ENCODE peak calls at places on chromosomes 5 and 9, in nine cellular contexts. R is H7, B is colonic mucosa, T is left ventricle myocardium inferior, S is PC-3, J is A549, L is body of pancreas, A is ascending aorta, P is BE2C. E is an unnamed sample.

GRCh38 chr9:77933019-77933418 is 98.6 kb downstream of the GNAQ start:
- DNase-seq in R (no peak), B (no peak), T (no peak), S (peak), J (no peak), L (no peak), A (no peak), P (no peak), E (no peak)

GRCh38 chr9:2134391-2134790 is 119.2 kb downstream of the SMARCA2 start:
- DNase-seq in R (no peak), B (no peak), T (no peak), S (no peak), J (no peak), L (no peak), A (no peak), P (no peak), E (no peak)

GRCh38 chr5:69364850-69365249 is 4.5 kb downstream of the AK6 start:
- DNase-seq in R (no peak), B (no peak), T (no peak), S (no peak), J (no peak), L (no peak), A (no peak), P (no peak), E (no peak)

GRCh38 chr5:35861718-35862117 is 5.0 kb downstream of the IL7R start:
- DNase-seq in R (no peak), B (no peak), T (no peak), S (peak), J (no peak), L (no peak), A (no peak), P (no peak), E (no peak)

GRCh38 chr9:129460323-129461261 is 160.3 kb downstream of the C9orf50 start:
- DNase-seq in R (peak), B (peak), T (peak), S (peak), J (peak), L (peak), A (peak), P (peak), E (peak)

GRCh38 chr5:138603521-138603920 is 28.3 kb upstream of the HSPA9 start:
- DNase-seq in R (no peak), B (no peak), T (no peak), S (no peak), J (no peak), L (no peak), A (no peak), P (no peak), E (peak)

GRCh38 chr5:83342475-83342874 is 129.1 kb upstream of the VCAN start:
- DNase-seq in R (no peak), B (no peak), T (no peak), S (no peak), J (no peak), L (no peak), A (no peak), P (no peak), E (no peak)

GRCh38 chr9:91474656-91475055 is 51.0 kb upstream of the NFIL3 start:
- DNase-seq in R (no peak), B (no peak), T (no peak), S (peak), J (no peak), L (no peak), A (no peak), P (no peak), E (no peak)

GRCh38 chr5:140977003-140977402 is 10.7 kb downstream of the PCDHAC2 start:
- DNase-seq in R (no peak), B (no peak), T (no peak), S (no peak), J (no peak), L (no peak), A (no peak), P (no peak), E (peak)

GRCh38 chr5:14402424-14402823 is 179.2 kb upstream of the OTULINL start:
- DNase-seq in R (no peak), B (no peak), T (no peak), S (no peak), J (no peak), L (no peak), A (no peak), P (no peak), E (no peak)

GRCh38 chr5:58543723-58544122 is 39.2 kb upstream of the RAB3C start:
- DNase-seq in R (no peak), B (no peak), T (no peak), S (no peak), J (peak), L (no peak), A (no peak), P (no peak), E (no peak)

GRCh38 chr5:173315495-173316352 is 12.5 kb downstream of the STC2 start:
- DNase-seq in R (peak), B (no peak), T (no peak), S (peak), J (no peak), L (peak), A (no peak), P (peak), E (peak)

GRCh38 chr5:150489358-150490295 is 18.3 kb upstream of the NDST1 start:
- DNase-seq in R (peak), B (no peak), T (no peak), S (no peak), J (no peak), L (no peak), A (no peak), P (no peak), E (no peak)

GRCh38 chr9:16133556-16134227 is 580.8 kb downstream of the CCDC171 start:
- DNase-seq in R (peak), B (peak), T (peak), S (peak), J (peak), L (peak), A (no peak), P (peak), E (peak)

GRCh38 chr9:21070887-21071286 is 6.9 kb downstream of the IFNB1 start:
- DNase-seq in R (no peak), B (no peak), T (no peak), S (no peak), J (no peak), L (no peak), A (no peak), P (no peak), E (no peak)

GRCh38 chr5:25544652-25545249 is 900.0 kb upstream of the CDH10 start:
- DNase-seq in R (peak), B (no peak), T (no peak), S (peak), J (peak), L (peak), A (no peak), P (peak), E (peak)

GRCh38 chr9:1429328-1429727 is 379.2 kb downstream of the DMRT2 start:
- DNase-seq in R (peak), B (no peak), T (peak), S (peak), J (peak), L (peak), A (no peak), P (no peak), E (peak)

GRCh38 chr9:79041266-79041665 is 530.5 kb upstream of the TLE4 start:
- DNase-seq in R (no peak), B (no peak), T (no peak), S (no peak), J (no peak), L (no peak), A (no peak), P (no peak), E (no peak)

GRCh38 chr9:102456562-102456961 is 538.6 kb upstream of the CYLC2 start:
- DNase-seq in R (no peak), B (no peak), T (no peak), S (no peak), J (no peak), L (no peak), A (no peak), P (no peak), E (no peak)

GRCh38 chr5:135729582-135729879 is 104.9 kb upstream of the SLC25A48 start:
- DNase-seq in R (no peak), B (no peak), T (no peak), S (peak), J (no peak), L (no peak), A (no peak), P (no peak), E (no peak)

GRCh38 chr9:93698140-93698908 is 121.9 kb downstream of the PHF2 start:
- DNase-seq in R (no peak), B (no peak), T (no peak), S (no peak), J (no peak), L (no peak), A (no peak), P (no peak), E (no peak)

GRCh38 chr9:935348-935965 is 41.0 kb upstream of the DMRT3 start:
- DNase-seq in R (no peak), B (no peak), T (no peak), S (peak), J (no peak), L (no peak), A (no peak), P (peak), E (peak)

GRCh38 chr9:3777137-3777536 is 251.3 kb upstream of the RFX3 start:
- DNase-seq in R (no peak), B (no peak), T (no peak), S (peak), J (peak), L (no peak), A (no peak), P (no peak), E (no peak)

GRCh38 chr5:71861682-71862457 is 142.8 kb downstream of the CARTPT start:
- DNase-seq in R (no peak), B (no peak), T (no peak), S (no peak), J (no peak), L (no peak), A (no peak), P (peak), E (no peak)

GRCh38 chr9:38211002-38211401 is 142.0 kb upstream of the SHB start:
- DNase-seq in R (no peak), B (no peak), T (no peak), S (no peak), J (no peak), L (no peak), A (no peak), P (no peak), E (no peak)

GRCh38 chr5:137573376-137573775 is 74.2 kb upstream of the SPOCK1 start:
- DNase-seq in R (no peak), B (no peak), T (no peak), S (peak), J (no peak), L (no peak), A (no peak), P (no peak), E (no peak)

GRCh38 chr5:91328743-91329142 is 54.4 kb downstream of the ARRDC3 start:
- DNase-seq in R (no peak), B (no peak), T (no peak), S (no peak), J (no peak), L (no peak), A (no peak), P (no peak), E (no peak)

GRCh38 chr9:115614931-115615401 is 497.0 kb upstream of the TNC start:
- DNase-seq in R (no peak), B (no peak), T (no peak), S (peak), J (peak), L (no peak), A (no peak), P (no peak), E (peak)

GRCh38 chr5:103120607-103121200 is 603 bp downstream of the PPIP5K2 start:
- DNase-seq in R (no peak), B (peak), T (no peak), S (peak), J (no peak), L (no peak), A (no peak), P (no peak), E (peak)

GRCh38 chr5:43514816-43515677 is at the start of gene C5orf34:
- DNase-seq in R (peak), B (peak), T (peak), S (peak), J (peak), L (peak), A (peak), P (peak), E (peak)

GRCh38 chr5:1666812-1667588 is 132.6 kb downstream of the MRPL36 start:
- DNase-seq in R (peak), B (no peak), T (no peak), S (peak), J (peak), L (peak), A (no peak), P (peak), E (no peak)

GRCh38 chr9:16241231-16241630 is 629.2 kb downstream of the BNC2 start:
- DNase-seq in R (no peak), B (no peak), T (no peak), S (peak), J (peak), L (no peak), A (no peak), P (no peak), E (no peak)

GRCh38 chr9:14326264-14326826 is 12.4 kb upstream of the NFIB start:
- DNase-seq in R (no peak), B (no peak), T (no peak), S (peak), J (peak), L (no peak), A (no peak), P (no peak), E (peak)
- H3K4me3 ChIP-seq in R (no peak), B (no peak), T (no peak), S (peak), J (no peak), L (no peak), A (no peak), P (no peak), E (no peak)

GRCh38 chr5:134090482-134090881 is 24.0 kb upstream of the TCF7 start:
- DNase-seq in R (no peak), B (no peak), T (no peak), S (no peak), J (no peak), L (no peak), A (no peak), P (no peak), E (no peak)
- H3K4me3 ChIP-seq in R (no peak), B (no peak), T (no peak), S (no peak), J (no peak), L (no peak), A (no peak), P (no peak), E (no peak)

GRCh38 chr5:73325546-73325945 is 123.0 kb downstream of the FOXD1 start:
- DNase-seq in R (no peak), B (no peak), T (no peak), S (no peak), J (no peak), L (no peak), A (no peak), P (no peak), E (no peak)
- H3K4me3 ChIP-seq in R (no peak), B (no peak), T (no peak), S (no peak), J (no peak), L (no peak), A (no peak), P (no peak), E (no peak)

DNA sequence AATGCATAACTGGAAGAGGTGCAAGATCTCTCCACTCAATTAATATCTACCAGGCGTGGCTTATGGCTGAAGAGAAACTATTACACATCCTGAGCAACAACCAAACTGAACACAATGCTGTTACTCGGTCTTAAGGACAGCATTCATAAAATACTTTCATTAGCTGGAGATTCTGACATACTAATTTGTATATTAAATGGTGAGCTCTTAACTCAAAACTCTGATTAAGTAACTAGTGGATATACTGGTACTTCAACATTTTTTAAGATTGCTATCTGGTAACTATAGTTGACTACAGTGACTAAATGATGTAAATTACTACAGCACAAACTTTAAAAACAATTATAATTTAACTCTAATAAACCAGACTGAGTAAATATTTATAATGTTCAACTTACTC is 15.8 kb downstream of the ZDHHC21 start:
- DNase-seq in R (no peak), B (no peak), T (no peak), S (no peak), J (no peak), L (no peak), A (no peak), P (no peak), E (no peak)
- H3K4me3 ChIP-seq in R (no peak), B (no peak), T (no peak), S (no peak), J (no peak), L (no peak), A (no peak), P (no peak), E (no peak)

DNA sequence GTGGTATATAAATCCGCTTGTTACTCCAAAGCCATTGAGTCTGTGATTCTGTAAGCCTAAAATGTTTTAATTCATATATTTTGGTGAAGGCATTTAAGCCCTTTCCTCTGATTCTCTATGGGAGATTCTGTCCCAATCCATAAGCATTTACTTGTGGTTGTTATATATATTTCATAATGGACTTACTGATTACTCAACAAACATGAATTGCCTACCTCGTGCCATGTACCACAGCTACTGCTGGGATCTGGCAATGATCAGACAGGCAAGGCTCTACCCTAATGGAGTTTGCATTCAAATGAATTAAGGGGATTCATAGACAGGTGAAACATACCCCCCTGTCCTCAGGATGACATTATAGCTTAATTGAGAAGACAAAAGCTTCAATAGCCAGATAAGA is 54.5 kb downstream of the C9orf152 start:
- DNase-seq in R (no peak), B (no peak), T (no peak), S (no peak), J (no peak), L (no peak), A (no peak), P (no peak), E (no peak)
- H3K4me3 ChIP-seq in R (no peak), B (no peak), T (no peak), S (no peak), J (no peak), L (no peak), A (no peak), P (no peak), E (no peak)

GRCh38 chr5:123094919-123095693 is 6.1 kb downstream of the PRDM6 start:
- DNase-seq in R (peak), B (no peak), T (no peak), S (no peak), J (no peak), L (no peak), A (no peak), P (no peak), E (no peak)
- H3K4me3 ChIP-seq in R (peak), B (no peak), T (peak), S (no peak), J (no peak), L (no peak), A (peak), P (no peak), E (no peak)

GRCh38 chr5:176610430-176610763 is 441 bp upstream of the GPRIN1 start:
- DNase-seq in R (no peak), B (no peak), T (no peak), S (no peak), J (no peak), L (no peak), A (no peak), P (peak), E (no peak)

GRCh38 chr5:176606875-176607274 is 3.1 kb downstream of the GPRIN1 start:
- DNase-seq in R (no peak), B (no peak), T (no peak), S (no peak), J (no peak), L (no peak), A (no peak), P (no peak), E (no peak)

GRCh38 chr5:176608142-176608705 is 1.7 kb downstream of the GPRIN1 start:
- DNase-seq in R (no peak), B (no peak), T (no peak), S (no peak), J (no peak), L (no peak), A (no peak), P (no peak), E (no peak)

GRCh38 chr5:176609724-176610429 is at the start of gene GPRIN1:
- DNase-seq in R (peak), B (peak), T (peak), S (peak), J (peak), L (peak), A (no peak), P (peak), E (peak)

DNA sequence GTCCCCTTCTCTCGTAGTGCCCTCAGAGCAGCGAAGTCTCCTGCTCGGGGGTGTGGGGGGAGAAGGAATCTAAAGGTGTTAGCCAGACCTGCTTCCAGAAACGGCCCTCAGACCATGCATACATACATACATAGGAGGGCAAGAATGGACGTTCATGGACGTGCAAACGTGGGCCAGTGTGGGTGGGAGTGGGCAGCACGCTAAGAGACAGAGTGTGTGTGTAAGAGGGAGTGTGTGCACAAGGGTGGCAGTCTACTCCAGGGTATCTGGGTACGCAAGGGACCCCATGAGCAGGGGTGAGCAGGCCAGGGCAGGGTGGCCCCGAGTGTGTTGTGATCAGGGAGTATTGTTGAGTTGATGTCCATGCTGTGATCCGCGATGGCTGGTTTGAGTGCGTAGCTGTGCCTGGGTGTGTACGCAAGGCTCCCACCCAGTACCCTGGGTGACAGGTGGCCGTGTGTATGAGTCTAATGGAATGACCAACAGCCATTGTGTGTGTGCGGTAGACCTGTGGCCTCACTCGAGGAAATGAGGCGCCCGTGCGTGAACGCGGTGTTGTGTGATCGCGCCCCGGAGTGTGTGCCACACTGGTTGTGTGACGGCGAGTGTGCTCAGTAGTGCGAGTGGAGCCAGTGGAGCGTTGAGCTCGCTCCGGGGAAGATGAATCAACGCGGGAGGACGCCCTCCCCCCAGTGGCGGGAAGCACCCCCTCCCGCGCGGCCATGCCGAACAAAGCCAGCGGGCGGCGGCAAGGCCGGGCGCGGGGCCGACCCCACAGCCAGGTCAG is 826 bp downstream of the GPRIN1 start:
- DNase-seq in R (no peak), B (no peak), T (no peak), S (no peak), J (no peak), L (no peak), A (no peak), P (peak), E (peak)
- H3K4me3 ChIP-seq in R (peak), B (peak), T (peak), S (peak), J (peak), L (no peak), A (peak), P (peak), E (peak)

DNA sequence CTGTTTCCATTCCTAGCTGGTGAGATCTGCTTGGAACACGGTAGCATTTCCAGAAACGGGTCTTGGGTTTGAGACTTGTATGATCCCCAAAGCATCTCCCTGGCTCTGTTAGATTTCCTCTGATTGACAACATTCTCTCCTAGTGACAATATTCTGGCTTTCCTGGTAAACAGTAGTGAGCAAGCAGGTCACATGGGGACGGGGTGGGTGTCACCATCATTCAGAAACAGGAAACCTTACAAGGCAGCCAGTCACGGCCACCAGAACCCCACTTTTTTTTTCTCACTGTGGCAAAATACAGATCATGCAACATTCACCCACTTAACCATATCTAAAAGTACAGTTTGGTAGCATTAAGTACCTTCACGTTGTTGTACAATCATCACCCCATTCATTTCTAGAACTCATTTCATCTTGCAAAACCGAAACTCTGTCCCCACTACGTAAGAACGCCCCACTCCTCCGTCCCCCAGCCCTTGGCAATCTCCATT is 90.1 kb upstream of the LMX1B start:
- DNase-seq in R (no peak), B (no peak), T (no peak), S (no peak), J (no peak), L (no peak), A (no peak), P (no peak), E (no peak)
- H3K4me3 ChIP-seq in R (no peak), B (no peak), T (peak), S (no peak), J (no peak), L (no peak), A (no peak), P (no peak), E (no peak)